ENCODE peak calls at places on chromosomes 12 and 14, in seven cellular contexts. H is endothelial cell of umbilical vein, W is suprapubic skin, A is upper lobe of right lung, X is pancreas, P is fibroblast of lung, N is right lobe of liver. I is an unnamed sample. For H3K27me3 and H3K36me3, the result is how much of the 10 kb centered on the place peaks cover.

GRCh38 chr12:106248849-106249371 is 1.1 kb upstream of the CKAP4 start:
- DNase-seq in H (peak), W (peak), A (no peak), X (no peak), P (peak), N (no peak), I (no peak)

GRCh38 chr12:84913151-84913550 is 552 bp upstream of the SLC6A15 start:
- DNase-seq in H (no peak), W (no peak), A (no peak), X (no peak), P (peak), N (no peak), I (no peak)

GRCh38 chr14:106883218-106883692 is 1356.9 kb downstream of the TMEM121 start:
- DNase-seq in H (no peak), W (no peak), A (no peak), X (peak), P (no peak), N (no peak), I (no peak)

GRCh38 chr12:51368640-51369517 is 22.3 kb downstream of the GALNT6 start:
- DNase-seq in H (peak), W (no peak), A (peak), X (no peak), P (no peak), N (peak), I (peak)

GRCh38 chr14:102678394-102678793 is 85.9 kb downstream of the RCOR1 start:
- DNase-seq in H (no peak), W (no peak), A (no peak), X (no peak), P (no peak), N (no peak), I (no peak)

GRCh38 chr14:81275305-81275950 is 54.7 kb upstream of the GTF2A1 start:
- DNase-seq in H (no peak), W (no peak), A (no peak), X (no peak), P (no peak), N (no peak), I (no peak)

GRCh38 chr12:65779946-65780345 is 44.3 kb upstream of the HMGA2 start:
- DNase-seq in H (no peak), W (no peak), A (no peak), X (no peak), P (no peak), N (no peak), I (no peak)

GRCh38 chr12:49515266-49515665 is 23.6 kb upstream of the KCNH3 start:
- DNase-seq in H (peak), W (no peak), A (no peak), X (no peak), P (peak), N (no peak), I (no peak)

GRCh38 chr12:94126067-94126466 is 22.3 kb upstream of the PLXNC1 start:
- DNase-seq in H (no peak), W (no peak), A (no peak), X (no peak), P (no peak), N (no peak), I (no peak)

GRCh38 chr12:118742426-118742825 is 238.9 kb upstream of the SRRM4 start:
- DNase-seq in H (no peak), W (no peak), A (no peak), X (no peak), P (no peak), N (no peak), I (no peak)

GRCh38 chr14:23307687-23308644 is 1.3 kb downstream of the BCL2L2 start:
- DNase-seq in H (no peak), W (peak), A (no peak), X (no peak), P (no peak), N (no peak), I (no peak)

GRCh38 chr12:123062682-123063426 is 82.4 kb downstream of the ARL6IP4 start:
- DNase-seq in H (peak), W (no peak), A (no peak), X (peak), P (peak), N (peak), I (peak)

DNA sequence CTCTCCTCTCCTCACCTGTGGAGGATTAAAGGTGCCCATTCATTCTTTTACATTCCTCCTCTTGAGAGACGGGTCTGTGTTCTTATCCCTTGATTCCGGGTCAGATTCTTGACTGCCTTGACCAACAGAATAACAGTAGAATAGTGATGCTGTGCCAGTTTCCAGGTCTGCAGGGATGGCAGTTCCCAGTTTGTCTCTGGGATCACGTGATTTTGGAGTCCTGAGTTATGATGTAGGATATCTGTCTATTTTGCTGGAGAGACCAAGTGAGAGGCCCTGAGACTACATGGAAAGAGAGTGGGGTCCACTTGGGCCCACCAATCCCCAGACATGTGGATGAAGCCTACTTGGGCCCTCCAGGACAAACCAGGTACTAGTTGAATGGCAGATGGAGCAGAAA is 142.8 kb downstream of the TTC8 start:
- DNase-seq in H (no peak), W (no peak), A (no peak), X (no peak), P (no peak), N (no peak), I (no peak)
- H3K27me3 ChIP-seq in H (under half), W (under half), A (under half), X (under half), P (under half), N (under half), I (under half)

GRCh38 chr12:18258929-18259328 is 2.4 kb upstream of the PIK3C2G start:
- DNase-seq in H (no peak), W (no peak), A (no peak), X (no peak), P (no peak), N (no peak), I (no peak)

GRCh38 chr12:18262514-18262913 is 1.2 kb downstream of the PIK3C2G start:
- DNase-seq in H (no peak), W (no peak), A (no peak), X (no peak), P (no peak), N (no peak), I (no peak)

GRCh38 chr12:18259906-18260682 is 1.2 kb upstream of the PIK3C2G start:
- DNase-seq in H (no peak), W (no peak), A (no peak), X (no peak), P (no peak), N (no peak), I (no peak)

GRCh38 chr12:18261906-18262305 is 588 bp downstream of the PIK3C2G start:
- DNase-seq in H (no peak), W (no peak), A (no peak), X (no peak), P (no peak), N (no peak), I (no peak)

DNA sequence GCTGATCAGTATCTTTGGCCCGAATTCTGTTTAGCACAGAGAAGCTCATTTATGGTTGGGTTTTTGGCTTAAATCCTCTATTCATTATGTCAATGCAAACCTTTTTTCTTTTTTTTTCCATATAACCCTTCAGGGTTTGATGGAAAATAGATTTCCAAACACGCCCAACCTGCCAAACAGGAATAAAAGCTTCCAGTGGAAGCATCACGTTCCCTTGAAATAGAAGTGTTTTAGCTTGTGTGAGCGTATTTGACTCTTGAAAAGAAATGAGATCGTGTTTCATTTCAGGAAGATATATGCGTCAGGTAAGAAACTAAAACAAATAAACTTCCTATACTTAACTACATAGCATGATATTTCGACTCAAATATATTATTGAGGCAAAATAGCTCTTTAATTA is at the start of gene PIK3C2G:
- DNase-seq in H (no peak), W (no peak), A (no peak), X (no peak), P (no peak), N (no peak), I (peak)
- H3K27ac ChIP-seq in H (no peak), W (peak), A (no peak), X (no peak), P (no peak), N (no peak), I (peak)

DNA sequence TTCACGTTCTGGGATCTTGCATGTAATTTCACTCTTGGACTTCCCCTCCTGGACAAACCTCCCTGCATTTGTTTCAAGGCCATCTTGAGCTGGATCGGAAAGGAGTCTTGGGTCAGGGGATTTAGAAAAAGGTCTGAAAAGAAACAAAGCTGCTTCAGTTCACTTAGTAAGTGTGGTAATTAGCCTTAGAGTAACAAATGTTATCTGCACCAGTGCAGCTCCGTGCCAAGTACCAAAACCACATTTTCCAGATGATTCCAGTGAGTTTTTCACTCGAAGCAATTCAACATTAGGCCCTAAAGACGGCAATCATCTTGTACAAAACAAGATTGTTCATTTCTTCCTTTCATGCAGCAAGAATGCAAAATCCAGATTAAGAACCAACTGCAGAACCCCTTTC is 39.5 kb upstream of the ATXN2 start:
- DNase-seq in H (no peak), W (no peak), A (no peak), X (no peak), P (peak), N (no peak), I (no peak)
- H3K36me3 ChIP-seq in H (under half), W (under half), A (under half), X (under half), P (under half), N (under half), I (under half)

GRCh38 chr12:132321321-132322118 is 7.9 kb downstream of the GALNT9 start:
- DNase-seq in H (no peak), W (no peak), A (no peak), X (no peak), P (no peak), N (no peak), I (no peak)
- H3K27me3 ChIP-seq in H (under half), W (half or more), A (under half), X (under half), P (under half), N (under half), I (half or more)

GRCh38 chr12:13170892-13171490 is 25.5 kb upstream of the EMP1 start:
- DNase-seq in H (no peak), W (no peak), A (no peak), X (no peak), P (no peak), N (no peak), I (no peak)
- H3K27ac ChIP-seq in H (no peak), W (peak), A (no peak), X (no peak), P (no peak), N (no peak), I (no peak)

DNA sequence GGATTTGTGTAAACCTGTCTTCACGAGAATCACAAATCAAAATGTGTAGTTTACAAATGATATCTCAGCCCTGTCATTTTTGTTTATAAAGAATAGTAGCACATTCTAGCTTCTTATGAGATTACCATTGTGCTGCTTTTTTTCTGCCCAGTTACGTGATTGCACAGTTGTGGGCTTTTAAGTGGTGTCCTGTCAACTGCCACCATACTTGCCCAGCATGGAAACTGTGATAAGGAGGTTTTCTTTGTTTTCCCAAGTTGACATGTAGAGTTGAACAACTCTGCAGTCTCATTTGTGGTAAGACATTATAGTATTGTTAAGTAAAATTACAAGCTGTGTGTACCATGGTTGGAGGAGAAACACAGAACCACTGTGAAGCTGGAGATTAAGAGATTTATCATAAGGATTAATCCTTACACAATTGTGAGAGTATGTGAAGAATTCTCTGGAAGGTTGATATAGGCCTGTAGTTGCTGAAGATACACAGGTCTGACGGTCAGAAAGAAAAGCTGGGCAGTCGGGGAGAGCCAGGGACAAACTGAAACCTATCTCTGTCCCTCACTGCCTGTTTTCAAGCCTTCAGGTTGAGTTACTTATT is 12.2 kb downstream of the CHURC1 start:
- DNase-seq in H (no peak), W (no peak), A (no peak), X (no peak), P (no peak), N (no peak), I (no peak)
- H3K36me3 ChIP-seq in H (under half), W (half or more), A (half or more), X (under half), P (under half), N (under half), I (under half)

GRCh38 chr12:5437657-5438056 is 5.7 kb downstream of the NTF3 start:
- DNase-seq in H (no peak), W (no peak), A (no peak), X (no peak), P (no peak), N (no peak), I (no peak)
- H3K27me3 ChIP-seq in H (half or more), W (under half), A (under half), X (under half), P (under half), N (under half), I (under half)

I was measured in stomach.